ENCODE peak calls at places on chromosomes 12 and 14, in four cellular contexts. C is COR-L47, K is GM23248, M is HepG2. R is an unnamed sample.

GRCh38 chr12:87020071-87020470 is 763.9 kb upstream of the MGAT4C start:
- DNase-seq in C (no peak), K (no peak), M (no peak), R (no peak)

GRCh38 chr14:89681086-89682018 is 264.3 kb upstream of the FOXN3 start:
- DNase-seq in C (no peak), K (no peak), M (no peak), R (peak; percentile 56)

GRCh38 chr12:100656806-100657205 is 83.3 kb downstream of the GAS2L3 start:
- DNase-seq in C (peak; percentile 93), K (no peak), M (no peak), R (no peak)

GRCh38 chr12:95446511-95446910 is 27.4 kb upstream of the METAP2 start:
- DNase-seq in C (no peak), K (no peak), M (peak; percentile 25), R (peak; percentile 45)

GRCh38 chr12:130435826-130436225 is 98.1 kb downstream of the PIWIL1 start:
- DNase-seq in C (no peak), K (no peak), M (no peak), R (no peak)

GRCh38 chr12:119198440-119198839 is 19.7 kb downstream of the HSPB8 start:
- DNase-seq in C (no peak), K (no peak), M (no peak), R (no peak)

GRCh38 chr14:21024668-21025373 is at the start of gene NDRG2:
- DNase-seq in C (peak; percentile 38), K (peak; percentile 37), M (peak; percentile 84), R (peak; percentile 75)

GRCh38 chr12:8817856-8818255 is 4.6 kb upstream of the A2ML1 start:
- DNase-seq in C (no peak), K (peak; percentile 40), M (no peak), R (no peak)

GRCh38 chr12:22729898-22730443 is 105.0 kb downstream of the ETNK1 start:
- DNase-seq in C (no peak), K (peak; percentile 71), M (no peak), R (no peak)

GRCh38 chr12:52321433-52321832 is 235 bp upstream of the KRT83 start:
- DNase-seq in C (no peak), K (no peak), M (no peak), R (no peak)

R was measured in small intestine.